ENCODE peak calls at places on chromosomes 13 and 19, in ten cellular contexts. S, B, F, H, U, Y, L, Q, O and Z are unnamed samples.

GRCh38 chr13:40164137-40164536 is 502.3 kb downstream of the FOXO1 start:
- DNase-seq in U (no peak), S (no peak), H (no peak), F (no peak), O (no peak), Q (no peak), Y (no peak), B (no peak), L (no peak), Z (no peak)

GRCh38 chr13:78028960-78029359 is 110.3 kb upstream of the EDNRB start:
- DNase-seq in L (no peak), O (no peak), S (no peak), F (no peak), Q (no peak), Y (no peak), H (no peak), B (no peak), U (no peak), Z (no peak)

GRCh38 chr13:99256283-99256682 is 1.9 kb downstream of the GPR18 start:
- DNase-seq in U (no peak), H (no peak), O (no peak), S (no peak), L (no peak), B (no peak), Y (no peak), Q (no peak), F (no peak), Z (no peak)

GRCh38 chr13:34361528-34361927 is 543.6 kb downstream of the RFC3 start:
- DNase-seq in Y (no peak), B (no peak), S (no peak), H (no peak), O (no peak), L (no peak), Q (no peak), F (no peak), U (peak), Z (no peak)

GRCh38 chr13:26710166-26710565 is 50.4 kb downstream of the GPR12 start:
- DNase-seq in L (no peak), S (no peak), F (no peak), U (no peak), Q (no peak), O (no peak), B (no peak), Y (no peak), H (no peak), Z (no peak)

GRCh38 chr13:29428310-29428991 is 167.0 kb downstream of the SLC7A1 start:
- DNase-seq in Y (no peak), U (no peak), F (peak), Q (no peak), O (peak), L (no peak), S (no peak), H (peak), B (peak), Z (peak)

GRCh38 chr13:98576963-98577822 is at the start of gene STK24:
- DNase-seq in O (peak), B (peak), Q (peak), U (peak), F (peak), L (peak), S (no peak), H (peak), Y (peak), Z (peak)

GRCh38 chr19:34733266-34733825 is 697 bp upstream of the ZNF181 start:
- DNase-seq in S (peak), Y (no peak), B (peak), H (peak), F (peak), O (no peak), L (peak), U (no peak), Q (no peak), Z (no peak)

GRCh38 chr19:4914736-4915501 is 5.6 kb downstream of the UHRF1 start:
- DNase-seq in O (no peak), Y (peak), U (peak), H (no peak), L (peak), B (no peak), F (no peak), Q (no peak), S (peak), Z (no peak)

GRCh38 chr19:45130888-45131615 is 29.7 kb downstream of the NKPD1 start:
- DNase-seq in L (no peak), S (no peak), Q (no peak), U (no peak), H (peak), Y (no peak), F (no peak), O (no peak), B (no peak), Z (no peak)

GRCh38 chr13:29577135-29578051 is 18.1 kb downstream of the SLC7A1 start:
- DNase-seq in Q (no peak), H (no peak), B (no peak), S (no peak), L (no peak), O (no peak), U (no peak), F (no peak), Y (no peak), Z (no peak)

GRCh38 chr19:18723871-18724377 is 40.4 kb downstream of the CRTC1 start:
- DNase-seq in F (no peak), S (no peak), U (no peak), O (no peak), B (no peak), Q (no peak), L (no peak), Y (no peak), H (no peak), Z (peak)

GRCh38 chr19:55486043-55486970 is 1.3 kb downstream of the NAT14 start:
- DNase-seq in B (peak), O (peak), Y (no peak), U (no peak), L (no peak), H (no peak), Q (no peak), S (no peak), F (no peak), Z (no peak)

GRCh38 chr13:26340812-26341211 is 86.9 kb downstream of the CDK8 start:
- DNase-seq in F (no peak), U (no peak), S (no peak), Y (no peak), B (no peak), H (no peak), Q (no peak), L (no peak), O (no peak), Z (no peak)

GRCh38 chr19:368624-369020 is 24.0 kb upstream of the MIER2 start:
- DNase-seq in L (no peak), Y (no peak), Q (no peak), U (no peak), S (no peak), H (no peak), O (no peak), F (no peak), B (no peak), Z (no peak)

GRCh38 chr13:97222934-97223710 is 989 bp downstream of the MBNL2 start:
- DNase-seq in F (no peak), Y (no peak), U (no peak), Q (no peak), S (no peak), O (no peak), H (no peak), L (no peak), B (no peak), Z (no peak)

GRCh38 chr13:84903391-84903790 is 895.8 kb downstream of the SLITRK6 start:
- DNase-seq in B (no peak), L (no peak), Y (no peak), O (no peak), U (no peak), F (no peak), H (no peak), S (no peak), Q (no peak), Z (no peak)